ENCODE peak calls at places on chromosomes 3 and 15, in ten cellular contexts. V is spleen, M is esophagus muscularis mucosa, R is stomach, I is ovary, H is RWPE2, J is DND-41, C is foreskin keratinocyte, K is lung, D is cardiac muscle cell. Y is an unnamed sample. For H3K4me1, the result is how much of the 10 kb centered on the place peaks cover.

GRCh38 chr3:112829031-112829430 is 17.6 kb downstream of the CD200R1L start:
- DNase-seq in I (no peak), M (no peak), V (no peak), K (no peak), R (no peak), J (no peak), H (no peak), C (no peak), D (no peak), Y (no peak)

GRCh38 chr3:139388961-139389551 is 391 bp downstream of the COPB2 start:
- DNase-seq in V (no peak), J (peak), D (peak), C (peak), M (no peak), K (no peak), R (peak), H (no peak), I (no peak), Y (no peak)

GRCh38 chr3:181567446-181568075 is 144.2 kb upstream of the SOX2 start:
- DNase-seq in V (no peak), H (no peak), C (peak), I (no peak), R (no peak), J (no peak), M (no peak), D (no peak), K (no peak), Y (no peak)

GRCh38 chr3:128153156-128154011 is at the start of gene EEFSEC:
- DNase-seq in V (peak), R (peak), J (peak), C (peak), K (peak), H (peak), D (peak), M (peak), I (peak), Y (peak)

GRCh38 chr3:119318871-119319270 is 24.7 kb downstream of the ARHGAP31 start:
- DNase-seq in H (no peak), C (no peak), K (no peak), J (no peak), M (no peak), R (no peak), V (no peak), D (peak), I (no peak), Y (no peak)

GRCh38 chr3:191425322-191425734 is 35.6 kb upstream of the PYDC2 start:
- DNase-seq in J (no peak), M (no peak), H (no peak), D (peak), K (no peak), V (no peak), C (no peak), I (no peak), R (no peak), Y (no peak)

GRCh38 chr3:166456291-166456690 is 619.1 kb upstream of the BCHE start:
- DNase-seq in V (no peak), C (no peak), R (no peak), H (no peak), D (no peak), J (no peak), I (no peak), K (no peak), M (no peak), Y (no peak)

GRCh38 chr3:6608843-6609242 is 252.1 kb upstream of the GRM7 start:
- DNase-seq in I (no peak), D (no peak), R (no peak), K (no peak), H (no peak), V (no peak), M (no peak), J (no peak), C (no peak), Y (no peak)

GRCh38 chr3:146044046-146044445 is 116.9 kb downstream of the PLOD2 start:
- DNase-seq in V (no peak), M (no peak), R (no peak), K (no peak), I (no peak), D (no peak), H (no peak), J (no peak), C (peak), Y (no peak)

GRCh38 chr15:52653451-52653964 is 25.7 kb downstream of the ATOSA start:
- DNase-seq in K (no peak), R (no peak), J (no peak), I (no peak), C (peak), H (no peak), D (peak), V (no peak), M (no peak), Y (peak)

GRCh38 chr15:66923438-66923881 is 141.9 kb upstream of the SMAD3 start:
- DNase-seq in H (no peak), D (no peak), C (no peak), R (peak), K (no peak), M (no peak), J (peak), V (no peak), I (no peak), Y (peak)

GRCh38 chr3:128845695-128846491 is 33.5 kb upstream of the ACAD9 start:
- DNase-seq in J (peak), C (peak), V (peak), M (peak), D (peak), I (peak), R (peak), K (peak), H (no peak), Y (peak)

GRCh38 chr3:115363071-115363470 is 216.0 kb upstream of the ZBTB20 start:
- DNase-seq in R (no peak), K (no peak), H (no peak), V (no peak), C (peak), D (no peak), I (no peak), M (no peak), J (no peak), Y (no peak)

GRCh38 chr15:68316061-68316804 is 38.7 kb downstream of the FEM1B start:
- DNase-seq in V (peak), D (peak), I (no peak), R (peak), J (no peak), C (no peak), M (no peak), K (no peak), H (peak), Y (no peak)

GRCh38 chr3:50503504-50503903 is at the start of gene CACNA2D2:
- DNase-seq in M (no peak), I (peak), R (peak), D (peak), V (peak), C (no peak), J (peak), K (peak), H (no peak), Y (peak)

GRCh38 chr15:70002897-70003296 is 94.8 kb downstream of the TLE3 start:
- DNase-seq in R (no peak), C (no peak), K (no peak), H (no peak), D (no peak), J (no peak), M (no peak), I (no peak), V (no peak), Y (no peak)

GRCh38 chr3:67123914-67124313 is 125.8 kb downstream of the KBTBD8 start:
- DNase-seq in K (no peak), D (no peak), C (no peak), M (no peak), H (no peak), J (no peak), I (no peak), V (no peak), R (no peak), Y (no peak)

GRCh38 chr15:62107561-62108110 is 40.9 kb downstream of the C2CD4A start:
- DNase-seq in K (no peak), J (no peak), R (no peak), C (no peak), I (no peak), D (peak), M (peak), H (no peak), V (no peak), Y (no peak)

GRCh38 chr3:111765136-111765535 is 93.9 kb upstream of the PHLDB2 start:
- DNase-seq in J (no peak), V (no peak), M (no peak), H (no peak), C (no peak), D (no peak), K (no peak), I (no peak), R (no peak), Y (no peak)
- H3K4me1 ChIP-seq in J (under half), V (under half), M (half or more), H (half or more), C (half or more), D (under half), K (under half), I (under half), R (under half), Y (under half)

GRCh38 chr3:188197388-188197847 is 43.5 kb downstream of the LPP start:
- DNase-seq in C (no peak), D (no peak), H (no peak), M (no peak), J (no peak), R (no peak), K (no peak), V (no peak), I (no peak), Y (no peak)
- TF ChIP-seq CTCF in C (no peak), D (no peak), H (no peak), M (no peak), J (no peak), R (no peak), K (no peak), V (no peak), I (no peak), Y (no peak)

GRCh38 chr15:99368743-99369142 is 117.5 kb downstream of the LRRC28 start:
- DNase-seq in V (no peak), K (no peak), D (no peak), M (no peak), I (no peak), J (no peak), C (no peak), H (no peak), R (no peak), Y (no peak)
- H3K4me1 ChIP-seq in V (under half), K (under half), D (under half), M (under half), I (under half), J (under half), C (under half), H (under half), R (under half), Y (under half)

GRCh38 chr3:142007710-142008399 is 131.4 kb downstream of the ATP1B3 start:
- DNase-seq in M (no peak), K (no peak), D (no peak), H (no peak), I (no peak), J (no peak), C (no peak), V (no peak), R (no peak), Y (no peak)
- TF ChIP-seq CTCF in M (no peak), K (no peak), D (no peak), H (no peak), I (no peak), J (no peak), C (no peak), V (no peak), R (no peak), Y (no peak)

GRCh38 chr3:149611149-149611548 is 46.7 kb downstream of the WWTR1 start:
- DNase-seq in H (no peak), M (no peak), V (no peak), I (no peak), K (no peak), D (no peak), R (no peak), J (no peak), C (no peak), Y (no peak)

GRCh38 chr3:149610351-149611105 is 47.3 kb downstream of the WWTR1 start:
- DNase-seq in R (no peak), V (no peak), I (no peak), C (no peak), K (no peak), J (no peak), D (no peak), M (no peak), H (no peak), Y (peak)

GRCh38 chr3:149609595-149609994 is 48.2 kb downstream of the WWTR1 start:
- DNase-seq in D (no peak), C (no peak), I (no peak), K (no peak), M (no peak), H (no peak), J (no peak), V (no peak), R (no peak), Y (peak)

GRCh38 chr3:149613988-149614387 is 43.8 kb downstream of the WWTR1 start:
- DNase-seq in I (no peak), K (no peak), C (no peak), D (no peak), V (no peak), J (no peak), H (no peak), M (no peak), R (no peak), Y (no peak)

GRCh38 chr3:149612456-149612855 is 45.4 kb downstream of the WWTR1 start:
- DNase-seq in K (no peak), H (no peak), R (no peak), C (no peak), D (no peak), I (no peak), V (no peak), J (no peak), M (no peak), Y (no peak)
- H3K4me1 ChIP-seq in K (under half), H (under half), R (under half), C (under half), D (under half), I (under half), V (under half), J (under half), M (half or more), Y (under half)